ENCODE peak calls at places on chromosomes 12 and 14, in four cellular contexts. T is CD4-positive, alpha-beta T cell; K is heart right ventricle; Y is CD4-positive, CD25-positive, alpha-beta regulatory T cell. E is an unnamed sample.

GRCh38 chr12:45483571-45483970 is 245.9 kb upstream of the ARID2 start:
- DNase-seq in T (no peak), K (peak; percentile 62), Y (no peak), E (no peak)

GRCh38 chr12:22626429-22626828 is 1.5 kb downstream of the ETNK1 start:
- DNase-seq in T (no peak), K (no peak), Y (no peak), E (no peak)

GRCh38 chr12:5012337-5012736 is 31.3 kb upstream of the KCNA5 start:
- DNase-seq in T (no peak), K (peak; percentile 17), Y (no peak), E (no peak)

GRCh38 chr12:98870521-98870920 is 225.4 kb downstream of the APAF1 start:
- DNase-seq in T (no peak), K (no peak), Y (no peak), E (no peak)

GRCh38 chr14:54946500-54946899 is 43.9 kb upstream of the GCH1 start:
- DNase-seq in T (no peak), K (no peak), Y (no peak), E (no peak)

GRCh38 chr12:26058818-26059217 is 66.0 kb downstream of the BHLHE41 start:
- DNase-seq in T (no peak), K (no peak), Y (no peak), E (no peak)

GRCh38 chr14:66495214-66496098 is 9.3 kb downstream of the CCDC196 start:
- DNase-seq in T (no peak), K (peak; percentile 56), Y (peak; percentile 3), E (no peak)

GRCh38 chr14:34214961-34215360 is 247.1 kb downstream of the SPTSSA start:
- DNase-seq in T (no peak), K (no peak), Y (no peak), E (no peak)

GRCh38 chr12:18723752-18724151 is 14.1 kb downstream of the PLCZ1 start:
- DNase-seq in T (no peak), K (no peak), Y (no peak), E (no peak)

GRCh38 chr14:72824051-72824450 is 69.8 kb downstream of the DPF3 start:
- DNase-seq in T (no peak), K (no peak), Y (no peak), E (no peak)

GRCh38 chr12:123907726-123908476 is 64.7 kb downstream of the CCDC92 start:
- DNase-seq in T (no peak), K (no peak), Y (no peak), E (no peak)

GRCh38 chr12:26153421-26154154 is 28.8 kb upstream of the BHLHE41 start:
- DNase-seq in T (no peak), K (peak; percentile 37), Y (no peak), E (no peak)

GRCh38 chr12:53695148-53696138 is 19.6 kb upstream of the ATP5MC2 start:
- DNase-seq in T (no peak), K (no peak), Y (peak; percentile 33), E (peak; percentile 31)

GRCh38 chr14:66228267-66228970 is 257.8 kb upstream of the CCDC196 start:
- DNase-seq in T (no peak), K (no peak), Y (no peak), E (no peak)

GRCh38 chr12:76706761-76707160 is 57.2 kb upstream of the ZDHHC17 start:
- DNase-seq in T (no peak), K (no peak), Y (no peak), E (no peak)

GRCh38 chr14:25111061-25111601 is 61.2 kb upstream of the STXBP6 start:
- DNase-seq in T (no peak), K (peak; percentile 66), Y (no peak), E (no peak)

GRCh38 chr12:11882301-11883019 is 188.3 kb upstream of the BCL2L14 start:
- DNase-seq in T (no peak), K (no peak), Y (no peak), E (no peak)

GRCh38 chr14:51093371-51094281 is 1.3 kb downstream of the TRIM9 start:
- DNase-seq in T (peak; percentile 37), K (no peak), Y (peak; percentile 7), E (peak; percentile 28)

GRCh38 chr12:132139912-132140311 is 4.2 kb downstream of the DDX51 start:
- DNase-seq in T (no peak), K (no peak), Y (no peak), E (no peak)

GRCh38 chr12:122244565-122245371 is 18.9 kb upstream of the DIABLO start:
- DNase-seq in T (no peak), K (no peak), Y (no peak), E (no peak)

GRCh38 chr14:75831971-75832370 is 149.8 kb downstream of the TGFB3 start:
- DNase-seq in T (no peak), K (no peak), Y (no peak), E (no peak)

GRCh38 chr12:112978163-112979081 is at the start of gene OAS2:
- DNase-seq in T (peak; percentile 56), K (peak; percentile 78), Y (peak; percentile 61), E (peak; percentile 44)

GRCh38 chr12:108850854-108851573 is 6.4 kb downstream of the SSH1 start:
- DNase-seq in T (no peak), K (peak; percentile 82), Y (no peak), E (no peak)

GRCh38 chr12:52415870-52416750 is 10.0 kb upstream of the KRT82 start:
- DNase-seq in T (no peak), K (peak; percentile 71), Y (no peak), E (no peak)

GRCh38 chr12:6958609-6959375 is 7.6 kb downstream of the PTPN6 start:
- DNase-seq in T (peak; percentile 59), K (peak; percentile 56), Y (peak; percentile 69), E (peak; percentile 66)

GRCh38 chr14:91417134-91417982 is at the start of gene CCDC88C:
- DNase-seq in T (peak; percentile 62), K (peak; percentile 46), Y (peak; percentile 72), E (peak; percentile 70)

GRCh38 chr12:121748571-121749265 is 36.2 kb downstream of the TMEM120B start:
- DNase-seq in T (no peak), K (peak; percentile 26), Y (no peak), E (no peak)

GRCh38 chr12:20188930-20189653 is 179.2 kb upstream of the PDE3A start:
- DNase-seq in T (no peak), K (no peak), Y (no peak), E (no peak)

GRCh38 chr14:86943391-86944365 is 1049.3 kb downstream of the GALC start:
- DNase-seq in T (no peak), K (no peak), Y (no peak), E (no peak)

GRCh38 chr12:37545759-37546158 is 770.8 kb upstream of the ALG10B start:
- DNase-seq in T (no peak), K (no peak), Y (no peak), E (no peak)

GRCh38 chr12:37547611-37548010 is 769.0 kb upstream of the ALG10B start:
- DNase-seq in T (no peak), K (no peak), Y (no peak), E (no peak)

GRCh38 chr12:37546901-37547475 is 769.6 kb upstream of the ALG10B start:
- DNase-seq in T (no peak), K (no peak), Y (no peak), E (no peak)

GRCh38 chr12:37543966-37544668 is 772.5 kb upstream of the ALG10B start:
- DNase-seq in T (no peak), K (no peak), Y (no peak), E (no peak)

GRCh38 chr12:37546206-37546605 is 770.4 kb upstream of the ALG10B start:
- DNase-seq in T (no peak), K (no peak), Y (no peak), E (no peak)
- H3K9me3 ChIP-seq in T (no peaks in the 10 kb centered on the region), K (no peaks in the 10 kb centered on the region), Y (peaks cover 23% of the 10 kb centered on the region), E (no peaks in the 10 kb centered on the region)

DNA sequence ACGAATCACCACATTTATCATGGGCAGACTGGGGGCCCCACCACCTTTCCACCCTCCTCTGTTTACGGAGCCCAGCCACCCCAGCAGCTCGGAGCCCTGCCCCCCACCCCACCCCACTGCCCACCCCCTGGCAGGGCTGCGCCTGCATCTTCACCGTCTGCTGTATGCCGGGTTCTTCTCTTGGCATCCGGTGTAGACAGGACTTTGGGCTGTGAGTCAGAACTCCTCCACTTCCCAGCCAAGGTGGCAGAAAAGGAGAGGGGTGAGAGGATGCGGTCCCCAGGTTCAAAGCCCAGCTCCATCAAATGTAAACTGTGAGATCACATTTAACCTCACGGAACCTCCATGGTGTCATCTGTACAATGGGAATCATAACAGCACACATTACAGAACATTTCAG is 292.5 kb upstream of the RTL1 start:
- DNase-seq in T (no peak), K (no peak), Y (no peak), E (no peak)
- H3K9me3 ChIP-seq in T (no peaks in the 10 kb centered on the region), K (no peaks in the 10 kb centered on the region), Y (no peaks in the 10 kb centered on the region), E (no peaks in the 10 kb centered on the region)

GRCh38 chr12:3747543-3747942 is 5.4 kb downstream of the CRACR2A start:
- DNase-seq in T (peak; percentile 35), K (no peak), Y (no peak), E (no peak)
- H3K9me3 ChIP-seq in T (no peaks in the 10 kb centered on the region), K (no peaks in the 10 kb centered on the region), Y (no peaks in the 10 kb centered on the region), E (no peaks in the 10 kb centered on the region)

GRCh38 chr12:56398324-56398723 is 35.7 kb upstream of the APOF start:
- DNase-seq in T (no peak), K (no peak), Y (no peak), E (no peak)
- H3K9me3 ChIP-seq in T (no peaks in the 10 kb centered on the region), K (no peaks in the 10 kb centered on the region), Y (no peaks in the 10 kb centered on the region), E (no peaks in the 10 kb centered on the region)

DNA sequence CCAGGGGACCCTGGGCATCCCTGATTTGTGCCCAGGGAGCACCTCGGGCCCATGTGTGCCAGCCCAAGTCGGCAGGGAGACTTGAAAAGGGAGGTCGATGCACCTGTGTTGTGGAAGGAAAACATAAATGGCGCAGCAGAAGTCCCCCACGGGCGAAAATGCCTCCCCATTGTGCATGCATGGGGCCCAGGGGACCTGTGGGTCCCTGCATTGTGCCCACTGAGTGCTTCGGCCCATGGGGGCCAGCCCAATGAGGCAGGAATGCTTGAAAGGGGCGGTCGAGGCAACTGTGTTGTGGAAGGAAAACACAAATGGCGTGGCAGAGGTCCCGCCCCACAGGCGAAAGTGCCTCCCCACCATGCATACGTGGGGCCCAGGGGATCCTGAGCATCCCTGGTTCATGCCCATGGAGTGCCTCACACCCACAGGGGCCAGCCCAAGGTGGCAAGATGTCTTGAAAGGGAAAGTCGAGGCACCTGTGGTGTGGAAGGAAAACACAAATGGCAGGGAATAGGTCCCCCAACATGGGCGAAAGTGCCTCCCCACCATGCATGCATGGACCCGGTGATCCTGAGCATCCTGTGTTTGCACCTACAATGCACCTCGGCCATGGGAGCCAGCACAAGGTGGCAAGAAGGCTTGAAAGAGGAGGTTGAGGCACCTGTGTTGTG is 368.0 kb downstream of the ALG10 start:
- DNase-seq in T (no peak), K (no peak), Y (no peak), E (no peak)
- H3K9me3 ChIP-seq in T (peaks cover 34% of the 10 kb centered on the region), K (no peaks in the 10 kb centered on the region), Y (peaks cover 95% of the 10 kb centered on the region), E (no peaks in the 10 kb centered on the region)

DNA sequence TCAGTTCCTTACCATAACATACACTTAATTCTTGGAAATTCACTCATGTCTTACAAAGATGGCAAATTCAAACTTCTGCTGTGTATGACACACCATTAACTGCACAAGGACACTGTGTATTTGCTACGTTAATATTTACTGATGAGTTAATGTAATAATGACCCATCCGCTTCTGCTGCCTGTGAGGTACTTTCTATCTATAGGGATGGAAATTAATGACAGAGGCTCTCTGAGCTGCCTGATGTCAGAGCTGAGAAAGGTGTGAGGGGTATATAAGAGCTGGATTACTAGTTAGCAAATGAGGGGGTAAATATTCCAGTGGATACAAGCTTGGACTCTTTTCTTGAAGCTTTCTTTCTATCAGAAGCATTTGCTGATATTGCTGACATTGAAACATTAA is at the start of gene IAPP:
- DNase-seq in T (no peak), K (no peak), Y (no peak), E (no peak)
- H3K9me3 ChIP-seq in T (no peaks in the 10 kb centered on the region), K (no peaks in the 10 kb centered on the region), Y (no peaks in the 10 kb centered on the region), E (no peaks in the 10 kb centered on the region)

E was measured in T-helper 17 cell.